ENCODE peak calls at places on chromosomes 5 and 9, in four cellular contexts. J is lower lobe of right lung, U is mammary epithelial cell, H is transverse colon. X is an unnamed sample.

GRCh38 chr9:33295571-33295970 is 5.3 kb downstream of the NFX1 start:
- DNase-seq in J (no peak), U (no peak), H (no peak), X (no peak)

GRCh38 chr9:116087751-116088194 is 65.8 kb upstream of the PAPPA start:
- DNase-seq in J (no peak), U (peak), H (no peak), X (peak)

GRCh38 chr5:91443028-91443427 is 59.9 kb upstream of the ARRDC3 start:
- DNase-seq in J (no peak), U (peak), H (no peak), X (no peak)

GRCh38 chr9:34332370-34332964 is 3.1 kb downstream of the NUDT2 start:
- DNase-seq in J (no peak), U (peak), H (no peak), X (peak)

GRCh38 chr9:34140853-34141252 is 14.4 kb upstream of the DCAF12 start:
- DNase-seq in J (no peak), U (no peak), H (no peak), X (no peak)

GRCh38 chr5:34585601-34586104 is 70.5 kb upstream of the RAI14 start:
- DNase-seq in J (no peak), U (peak), H (no peak), X (peak)

GRCh38 chr5:149759563-149759962 is 29.5 kb downstream of the PPARGC1B start:
- DNase-seq in J (no peak), U (no peak), H (no peak), X (no peak)

GRCh38 chr5:35780236-35780635 is 76.5 kb upstream of the IL7R start:
- DNase-seq in J (no peak), U (no peak), H (no peak), X (no peak)

GRCh38 chr5:22070151-22070550 is 783.0 kb downstream of the CDH12 start:
- DNase-seq in J (no peak), U (no peak), H (no peak), X (no peak)

GRCh38 chr9:99368341-99369326 is 146.6 kb downstream of the SEC61B start:
- DNase-seq in J (no peak), U (peak), H (peak), X (no peak)

GRCh38 chr9:2125909-2126308 is 110.8 kb downstream of the SMARCA2 start:
- DNase-seq in J (no peak), U (no peak), H (no peak), X (no peak)

GRCh38 chr5:97071101-97071500 is 71.3 kb downstream of the LIX1 start:
- DNase-seq in J (no peak), U (no peak), H (no peak), X (peak)

GRCh38 chr5:169126376-169127043 is 174.4 kb downstream of the SLIT3 start:
- DNase-seq in J (no peak), U (peak), H (no peak), X (no peak)

GRCh38 chr5:95843733-95844223 is 21.3 kb upstream of the GLRX start:
- DNase-seq in J (peak), U (no peak), H (no peak), X (peak)

GRCh38 chr9:19720374-19720773 is 68.5 kb downstream of the SLC24A2 start:
- DNase-seq in J (no peak), U (peak), H (no peak), X (peak)

GRCh38 chr9:135213566-135213965 is 126.1 kb downstream of the OLFM1 start:
- DNase-seq in J (peak), U (no peak), H (no peak), X (no peak)

GRCh38 chr5:112174959-112175594 is 244.0 kb downstream of the EPB41L4A start:
- DNase-seq in J (no peak), U (peak), H (no peak), X (peak)

GRCh38 chr9:136318111-136318768 is 9.1 kb upstream of the GPSM1 start:
- DNase-seq in J (no peak), U (no peak), H (no peak), X (no peak)

GRCh38 chr9:37840560-37841194 is 40.1 kb downstream of the DCAF10 start:
- DNase-seq in J (no peak), U (peak), H (no peak), X (peak)

GRCh38 chr5:142046191-142046590 is 33.4 kb upstream of the GNPDA1 start:
- DNase-seq in J (no peak), U (no peak), H (no peak), X (no peak)

GRCh38 chr5:179369530-179369884 is 24.2 kb upstream of the ADAMTS2 start:
- DNase-seq in J (peak), U (no peak), H (no peak), X (no peak)

GRCh38 chr9:84153885-84154284 is 173.3 kb downstream of the RMI1 start:
- DNase-seq in J (no peak), U (no peak), H (no peak), X (peak)

GRCh38 chr5:88033191-88033590 is 235.5 kb downstream of the TMEM161B start:
- DNase-seq in J (no peak), U (no peak), H (no peak), X (no peak)

GRCh38 chr9:91219557-91219956 is 142.2 kb downstream of the AUH start:
- DNase-seq in J (no peak), U (no peak), H (no peak), X (no peak)

GRCh38 chr9:91221332-91221731 is 140.4 kb downstream of the AUH start:
- DNase-seq in J (no peak), U (no peak), H (no peak), X (no peak)

GRCh38 chr9:91222457-91222856 is 139.3 kb downstream of the AUH start:
- DNase-seq in J (no peak), U (no peak), H (no peak), X (no peak)

GRCh38 chr9:91220021-91220420 is 141.7 kb downstream of the AUH start:
- DNase-seq in J (no peak), U (no peak), H (no peak), X (no peak)

DNA sequence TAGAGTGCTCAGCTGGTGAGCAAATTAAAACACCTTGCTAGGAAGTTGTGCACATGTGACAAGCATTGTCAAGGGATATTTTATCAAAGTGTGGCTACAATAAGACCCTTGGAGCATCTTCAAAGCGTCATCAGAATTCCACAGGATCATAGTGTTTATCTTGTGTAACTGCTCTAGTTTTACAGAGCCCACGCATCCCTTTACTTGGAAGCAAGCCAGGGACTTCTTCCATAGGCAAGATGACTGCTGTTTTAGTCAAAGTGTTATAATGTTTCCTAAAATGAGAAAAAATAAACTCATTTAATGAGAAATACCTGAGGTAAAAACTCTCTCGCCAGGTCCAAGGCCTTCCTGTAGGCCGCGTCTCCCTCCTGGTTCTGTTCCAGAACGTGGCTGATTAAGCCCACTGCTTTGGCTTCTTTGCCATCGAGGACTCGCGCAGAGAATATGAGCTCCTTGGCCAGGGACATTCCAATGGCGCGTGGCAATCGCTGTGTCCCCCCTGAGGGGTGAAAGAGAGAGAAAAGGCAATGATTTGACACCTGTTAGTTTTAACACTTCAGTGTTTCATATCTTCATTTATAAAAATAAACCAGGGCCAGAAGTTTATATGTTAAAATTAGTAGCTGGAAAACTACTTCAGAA is 141.1 kb downstream of the AUH start:
- DNase-seq in J (no peak), U (no peak), H (no peak), X (no peak)
- TF ChIP-seq CTCF in J (no peak), U (no peak), H (no peak), X (no peak)

GRCh38 chr9:120921751-120922181 is 4.8 kb downstream of the TRAF1 start:
- DNase-seq in J (no peak), U (no peak), H (no peak), X (no peak)
- TF ChIP-seq CTCF in J (no peak), U (no peak), H (no peak), X (no peak)

DNA sequence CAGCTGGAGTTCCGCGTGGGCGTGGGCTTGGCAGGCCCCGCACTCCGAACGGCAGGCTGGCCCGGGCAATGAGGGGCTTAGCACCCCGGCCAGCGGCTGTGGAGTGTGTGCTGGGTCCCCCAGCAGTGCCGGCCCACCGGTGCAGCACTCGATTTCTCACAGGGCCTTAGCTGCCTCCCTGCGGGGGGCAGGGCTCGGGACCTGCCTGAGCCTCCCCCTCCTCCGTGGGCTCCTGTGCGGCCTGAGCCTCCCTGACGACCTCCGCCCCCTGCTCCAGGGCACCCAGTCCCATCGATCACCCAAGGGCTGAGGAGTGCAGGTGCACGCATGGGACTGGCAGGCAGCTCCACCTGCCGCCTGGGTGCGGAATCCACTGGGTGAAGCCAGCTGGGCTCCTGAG is 191.8 kb downstream of the CYLC2 start:
- DNase-seq in J (no peak), U (no peak), H (no peak), X (no peak)
- TF ChIP-seq CTCF in J (no peak), U (no peak), H (no peak), X (no peak)

GRCh38 chr9:112858005-112858404 is 32.7 kb downstream of the SLC46A2 start:
- DNase-seq in J (no peak), U (no peak), H (no peak), X (no peak)

GRCh38 chr9:112856843-112857242 is 33.8 kb downstream of the SLC46A2 start:
- DNase-seq in J (no peak), U (no peak), H (no peak), X (no peak)

GRCh38 chr9:112861155-112861554 is 29.5 kb downstream of the SLC46A2 start:
- DNase-seq in J (no peak), U (no peak), H (no peak), X (no peak)

GRCh38 chr9:112860466-112860865 is 30.2 kb downstream of the SLC46A2 start:
- DNase-seq in J (no peak), U (peak), H (no peak), X (no peak)

DNA sequence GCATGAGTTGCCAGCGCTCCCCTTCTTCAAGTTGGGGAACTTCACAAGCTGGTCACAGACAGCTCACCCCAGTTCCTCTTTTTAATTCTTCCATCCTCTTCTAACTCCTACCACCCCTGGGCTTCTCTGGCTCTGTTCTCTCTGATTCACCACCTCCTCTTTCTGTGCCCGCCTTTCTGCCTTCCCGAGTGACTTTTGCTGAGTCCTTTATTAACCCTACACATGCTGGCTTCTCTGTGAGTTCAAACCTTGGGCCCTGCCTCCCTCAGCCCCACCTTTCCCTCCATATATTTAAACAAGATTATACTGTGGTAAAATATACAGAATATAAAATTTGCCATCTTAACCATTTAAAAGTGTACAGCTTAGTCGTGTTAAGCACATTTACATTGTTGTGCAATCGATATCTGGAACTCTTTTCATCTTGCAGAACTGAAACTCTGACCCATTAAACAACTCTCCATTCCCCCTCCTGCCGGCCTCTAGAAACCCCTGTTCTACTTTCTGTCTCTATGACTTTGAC is 32.0 kb downstream of the SLC46A2 start:
- DNase-seq in J (peak), U (peak), H (no peak), X (peak)
- TF ChIP-seq CTCF in J (no peak), U (no peak), H (no peak), X (no peak)

DNA sequence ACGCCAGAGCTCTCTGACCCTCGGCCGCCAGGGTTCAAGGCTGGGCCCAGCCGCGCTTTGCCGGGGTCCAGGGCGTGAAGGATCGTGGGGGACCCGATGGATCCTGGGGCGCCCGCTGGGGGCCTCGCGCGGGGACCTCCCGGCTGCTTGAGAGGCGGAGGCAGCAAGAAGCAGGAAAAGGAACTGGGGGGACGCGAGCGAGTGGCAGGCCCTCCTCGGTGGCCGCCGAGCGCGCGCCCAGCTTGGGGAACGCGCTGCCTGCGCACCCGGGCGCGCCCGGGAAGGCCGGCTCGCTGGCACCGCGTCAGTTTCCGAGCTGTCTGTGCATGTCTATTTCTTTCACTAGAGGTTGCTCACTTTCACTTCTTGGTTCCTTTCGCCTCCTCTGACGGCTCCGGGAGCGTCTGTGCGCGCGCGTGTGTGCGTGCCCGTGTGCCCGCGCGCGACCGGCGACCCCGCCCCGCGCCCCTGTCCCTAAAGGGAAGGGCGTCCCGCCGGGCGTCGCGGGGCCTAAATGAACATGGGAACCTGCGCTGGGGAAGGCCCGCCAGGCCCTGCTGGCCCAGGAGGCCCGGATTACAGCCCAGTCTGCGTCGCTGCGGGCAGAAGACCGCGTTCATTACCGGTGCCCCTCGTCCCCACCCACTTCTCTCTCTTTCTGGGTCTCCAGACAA is 205.5 kb upstream of the IER5L start:
- DNase-seq in J (peak), U (peak), H (peak), X (peak)
- TF ChIP-seq CTCF in J (peak), U (peak), H (peak), X (no peak)

GRCh38 chr5:10158886-10159285 is 90.8 kb downstream of the ATPSCKMT start:
- DNase-seq in J (no peak), U (no peak), H (no peak), X (no peak)
- TF ChIP-seq CTCF in J (no peak), U (no peak), H (no peak), X (no peak)

DNA sequence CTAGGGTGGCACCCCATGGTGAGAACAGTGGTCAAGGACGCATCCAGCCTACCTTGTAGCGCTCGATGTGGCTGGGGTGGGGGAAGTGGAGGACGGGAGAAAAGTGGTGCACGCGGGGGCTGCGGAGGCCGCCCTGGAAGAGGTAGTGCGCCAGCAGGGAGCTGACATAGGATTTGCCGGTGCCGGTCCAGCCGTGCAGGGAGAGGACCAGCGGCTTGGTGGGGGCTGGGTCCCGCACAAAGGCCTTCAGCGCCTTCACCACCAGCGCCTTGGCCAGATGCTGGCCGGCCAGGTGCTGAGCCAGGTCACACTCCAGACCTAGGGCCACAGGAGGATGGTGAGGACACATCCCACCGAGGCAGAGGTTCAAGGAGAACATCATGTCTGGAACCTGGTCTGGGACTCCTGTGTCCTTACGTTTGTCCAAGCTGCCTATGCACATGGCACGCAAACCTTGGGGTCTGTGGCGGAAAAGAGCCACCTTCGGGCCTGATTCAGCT is 797 bp downstream of the TOR2A start:
- DNase-seq in J (no peak), U (no peak), H (no peak), X (no peak)
- TF ChIP-seq CTCF in J (no peak), U (no peak), H (no peak), X (no peak)

DNA sequence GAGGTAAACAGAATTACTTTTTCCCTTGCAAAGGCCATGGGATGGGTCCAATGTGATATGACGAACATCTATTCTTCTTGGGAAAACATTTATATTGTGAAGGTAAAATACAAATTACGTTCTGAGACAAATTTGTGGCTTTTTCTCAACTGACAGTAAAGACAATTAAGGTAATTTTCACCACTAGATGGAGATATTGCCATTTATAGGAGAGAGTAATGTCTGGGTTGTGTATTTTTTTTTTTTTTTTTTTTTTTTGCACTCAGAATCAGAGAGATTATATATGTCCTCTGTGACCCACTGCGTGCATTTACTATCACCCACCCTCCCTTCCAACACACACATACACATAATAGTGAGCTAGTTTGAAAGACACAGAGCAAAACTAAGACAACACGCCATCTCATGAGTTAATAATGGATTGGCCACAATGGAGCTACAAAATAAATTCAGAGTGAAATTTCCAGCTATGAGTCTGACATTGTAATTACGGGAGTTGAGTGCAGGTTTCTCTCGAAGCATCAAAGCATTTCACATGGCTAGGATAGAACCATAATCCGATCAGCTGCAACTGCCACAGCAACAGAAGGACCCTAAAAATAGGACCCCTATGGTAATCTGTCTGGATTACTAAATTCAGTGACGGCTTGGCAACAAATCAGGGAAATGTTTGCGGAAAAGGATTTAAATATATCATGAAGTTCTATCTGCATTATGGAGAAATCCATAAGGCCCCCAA is 49.2 kb downstream of the ANXA1 start:
- DNase-seq in J (no peak), U (no peak), H (no peak), X (peak)
- TF ChIP-seq CTCF in J (peak), U (peak), H (peak), X (peak)

DNA sequence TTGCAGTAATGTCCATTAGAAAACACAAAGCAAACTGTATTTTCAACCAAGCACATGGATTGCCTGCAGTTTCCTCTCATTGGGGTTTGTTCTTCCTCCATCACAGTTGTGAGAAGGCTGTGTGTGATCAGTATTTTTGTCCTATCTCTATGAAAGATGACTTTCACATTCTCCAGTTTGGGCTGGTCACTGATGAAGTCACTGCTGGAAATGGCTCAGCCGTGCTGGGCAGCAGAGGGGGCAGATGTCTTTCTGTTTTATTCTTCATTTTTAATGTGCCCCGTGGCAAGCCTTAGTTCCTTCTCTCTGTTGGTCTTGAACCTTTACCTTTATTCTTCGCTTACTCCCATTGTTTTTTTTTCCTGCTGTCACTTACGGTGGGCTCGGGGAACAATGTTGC is 289.0 kb upstream of the MPDZ start:
- DNase-seq in J (no peak), U (no peak), H (no peak), X (no peak)
- TF ChIP-seq CTCF in J (no peak), U (no peak), H (no peak), X (no peak)

GRCh38 chr9:82532504-82532903 is 530.4 kb downstream of the RASEF start:
- DNase-seq in J (no peak), U (peak), H (no peak), X (peak)
- TF ChIP-seq CTCF in J (peak), U (peak), H (no peak), X (peak)